ENCODE peak calls at places on chromosome 18, in nine cellular contexts. N, A, X, G, H, L, Q, Z and K are unnamed samples.

GRCh38 chr18:7908686-7909299 is 341.7 kb downstream of the PTPRM start:
- DNase-seq in N (no peak), A (no peak), X (no peak), G (no peak), H (no peak), L (no peak), Q (no peak), Z (no peak), K (no peak)

GRCh38 chr18:31684279-31685096 is at the start of gene B4GALT6:
- DNase-seq in N (peak), A (peak), X (no peak), G (peak), H (peak), L (peak), Q (no peak), Z (peak), K (no peak)

GRCh38 chr18:76414936-76415621 is 80.0 kb downstream of the ZNF516 start:
- DNase-seq in N (no peak), A (peak), X (no peak), G (no peak), H (no peak), L (no peak), Q (no peak), Z (no peak), K (no peak)

GRCh38 chr18:8368490-8369217 is 240.6 kb upstream of the RAB12 start:
- DNase-seq in N (no peak), A (no peak), X (no peak), G (no peak), H (no peak), L (no peak), Q (no peak), Z (no peak), K (no peak)

GRCh38 chr18:80179857-80180558 is 67.3 kb downstream of the PARD6G start:
- DNase-seq in N (no peak), A (no peak), X (no peak), G (no peak), H (no peak), L (no peak), Q (no peak), Z (no peak), K (no peak)

GRCh38 chr18:37251679-37252078 is 313.9 kb downstream of the CELF4 start:
- DNase-seq in N (peak), A (no peak), X (no peak), G (no peak), H (peak), L (peak), Q (no peak), Z (no peak), K (no peak)

GRCh38 chr18:6624271-6624670 is 105.2 kb upstream of the ARHGAP28 start:
- DNase-seq in N (no peak), A (no peak), X (no peak), G (no peak), H (no peak), L (peak), Q (no peak), Z (no peak), K (no peak)

GRCh38 chr18:66867653-66868052 is 263.8 kb upstream of the CDH19 start:
- DNase-seq in N (no peak), A (no peak), X (no peak), G (peak), H (no peak), L (no peak), Q (no peak), Z (no peak), K (no peak)

GRCh38 chr18:13026583-13027270 is 35.6 kb downstream of the CEP192 start:
- DNase-seq in N (no peak), A (no peak), X (no peak), G (no peak), H (no peak), L (no peak), Q (no peak), Z (no peak), K (no peak)

GRCh38 chr18:25348361-25349130 is 3.4 kb downstream of the ZNF521 start:
- DNase-seq in N (no peak), A (no peak), X (no peak), G (no peak), H (no peak), L (no peak), Q (no peak), Z (no peak), K (no peak)

GRCh38 chr18:62106271-62106670 is 80.6 kb downstream of the PIGN start:
- DNase-seq in N (no peak), A (no peak), X (no peak), G (no peak), H (no peak), L (no peak), Q (no peak), Z (no peak), K (no peak)

GRCh38 chr18:62098960-62099359 is 87.9 kb downstream of the PIGN start:
- DNase-seq in N (no peak), A (no peak), X (no peak), G (no peak), H (no peak), L (no peak), Q (no peak), Z (no peak), K (no peak)

GRCh38 chr18:62101236-62101635 is 85.6 kb downstream of the PIGN start:
- DNase-seq in N (no peak), A (no peak), X (no peak), G (no peak), H (no peak), L (peak), Q (no peak), Z (no peak), K (no peak)

GRCh38 chr18:62105373-62105772 is 81.5 kb downstream of the PIGN start:
- DNase-seq in N (no peak), A (no peak), X (no peak), G (no peak), H (no peak), L (peak), Q (no peak), Z (no peak), K (no peak)

DNA sequence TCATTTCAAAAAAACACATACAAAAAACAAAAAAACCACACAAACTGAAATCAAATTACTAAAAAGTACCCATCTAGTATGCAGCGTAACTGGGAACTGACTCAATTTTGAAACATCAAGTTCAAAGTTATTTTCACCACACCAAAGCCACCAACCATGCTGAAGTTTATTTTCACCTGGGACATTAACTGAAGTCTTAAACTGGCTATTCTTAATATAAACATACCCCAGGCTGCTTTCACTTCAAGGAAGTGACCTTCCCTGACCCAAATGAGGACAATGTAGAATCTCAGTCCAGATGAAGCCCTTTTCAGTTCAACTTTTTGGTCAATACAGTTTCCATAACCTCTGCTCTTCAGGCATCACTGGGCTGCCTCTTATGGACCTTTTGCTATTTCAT is 84.6 kb downstream of the PIGN start:
- DNase-seq in N (no peak), A (no peak), X (no peak), G (no peak), H (no peak), L (no peak), Q (no peak), Z (no peak), K (no peak)
- TF ChIP-seq CTCF in N (no peak), A (no peak), X (no peak), G (no peak), H (no peak), L (no peak), Q (no peak), Z (no peak), K (no peak)

GRCh38 chr18:78431606-78432005 is 548.0 kb upstream of the SALL3 start:
- DNase-seq in N (no peak), A (no peak), X (no peak), G (no peak), H (no peak), L (no peak), Q (no peak), Z (no peak), K (no peak)
- TF ChIP-seq CTCF in N (no peak), A (no peak), X (no peak), G (no peak), H (no peak), L (no peak), Q (no peak), Z (no peak), K (no peak)

GRCh38 chr18:74654637-74655036 is 57.0 kb downstream of the ZNF407 start:
- DNase-seq in N (no peak), A (no peak), X (no peak), G (no peak), H (no peak), L (peak), Q (no peak), Z (no peak), K (no peak)
- TF ChIP-seq CTCF in N (peak), A (no peak), X (no peak), G (no peak), H (no peak), L (peak), Q (no peak), Z (no peak), K (no peak)

GRCh38 chr18:50610349-50610748 is 50.5 kb downstream of the MAPK4 start:
- DNase-seq in N (no peak), A (no peak), X (no peak), G (no peak), H (no peak), L (no peak), Q (no peak), Z (no peak), K (no peak)
- TF ChIP-seq CTCF in N (no peak), A (no peak), X (no peak), G (peak), H (no peak), L (peak), Q (no peak), Z (no peak), K (no peak)

GRCh38 chr18:49206717-49207116 is 253.7 kb downstream of the DYM start:
- DNase-seq in N (no peak), A (no peak), X (no peak), G (no peak), H (no peak), L (no peak), Q (no peak), Z (no peak), K (no peak)
- TF ChIP-seq CTCF in N (no peak), A (no peak), X (no peak), G (peak), H (no peak), L (no peak), Q (no peak), Z (no peak), K (no peak)